ENCODE peak calls at places on chromosomes 11 and 22, in seven cellular contexts. M is IMR-90, D is brain microvascular endothelial cell, R is tibial artery, H is ovary, F is PC-9, G is heart left ventricle. T is an unnamed sample.

GRCh38 chr11:19200410-19201201 is 1.2 kb downstream of the CSRP3 start:
- DNase-seq in F (peak; percentile 84), R (no peak), D (no peak), H (no peak), M (peak; percentile 70), G (no peak), T (peak; percentile 4)

GRCh38 chr11:19628018-19628417 is 84.6 kb upstream of the NAV2 start:
- DNase-seq in R (peak; percentile 97), M (peak; percentile 59), D (peak; percentile 22), G (peak; percentile 77), F (no peak), H (peak; percentile 19), T (peak; percentile 71)

GRCh38 chr11:112025682-112026081 is 474 bp downstream of the DLAT start:
- DNase-seq in R (no peak), D (no peak), H (no peak), M (peak; percentile 23), F (no peak), G (no peak), T (no peak)

GRCh38 chr11:111229604-111230003 is 15.9 kb upstream of the POU2AF2 start:
- DNase-seq in D (no peak), H (no peak), G (no peak), M (no peak), F (peak; percentile 29), R (no peak), T (no peak)

GRCh38 chr22:23068096-23068831 is 2.1 kb upstream of the GNAZ start:
- DNase-seq in M (no peak), R (peak; percentile 59), F (no peak), G (peak; percentile 52), D (no peak), H (peak; percentile 8), T (no peak)

GRCh38 chr11:2944953-2945756 is 15.9 kb upstream of the PHLDA2 start:
- DNase-seq in G (peak; percentile 93), R (peak; percentile 95), H (peak; percentile 88), D (peak; percentile 93), M (peak; percentile 90), F (no peak), T (peak; percentile 54)

GRCh38 chr11:79200398-79201070 is 240.3 kb downstream of the TENM4 start:
- DNase-seq in R (no peak), G (no peak), M (no peak), H (no peak), D (no peak), F (no peak), T (no peak)

GRCh38 chr11:67466367-67466766 is 2.7 kb downstream of the TMEM134 start:
- DNase-seq in F (no peak), D (no peak), G (no peak), H (no peak), R (no peak), M (no peak), T (no peak)

GRCh38 chr11:126969865-126970479 is 30.6 kb downstream of the KIRREL3 start:
- DNase-seq in R (no peak), F (no peak), G (no peak), D (peak; percentile 16), H (no peak), M (peak; percentile 83), T (no peak)

GRCh38 chr11:2015044-2015443 is 17.4 kb upstream of the H19 start:
- DNase-seq in M (no peak), H (no peak), D (no peak), G (no peak), R (no peak), F (no peak), T (no peak)

GRCh38 chr22:44182591-44183588 is 2.2 kb downstream of the PARVG start:
- DNase-seq in G (peak; percentile 83), M (no peak), D (no peak), F (no peak), H (no peak), R (peak; percentile 75), T (no peak)

GRCh38 chr22:29994027-29994715 is 86.1 kb upstream of the HORMAD2 start:
- DNase-seq in D (peak; percentile 79), R (no peak), H (no peak), M (peak; percentile 89), F (peak; percentile 87), G (no peak), T (peak; percentile 38)

GRCh38 chr11:106353031-106353430 is 275.6 kb downstream of the AASDHPPT start:
- DNase-seq in M (no peak), G (no peak), R (no peak), F (no peak), H (no peak), D (no peak), T (no peak)

GRCh38 chr11:46346886-46347636 is at the start of gene DGKZ:
- DNase-seq in D (peak; percentile 54), M (peak; percentile 74), H (peak; percentile 85), F (peak; percentile 46), R (peak; percentile 92), G (peak; percentile 95), T (no peak)

GRCh38 chr11:134949121-134949591 is 537.1 kb upstream of the B3GAT1 start:
- DNase-seq in H (no peak), D (peak; percentile 72), M (peak; percentile 77), R (peak; percentile 90), F (no peak), G (no peak), T (peak; percentile 46)

GRCh38 chr11:2886191-2886894 is 768 bp upstream of the CDKN1C start:
- DNase-seq in M (no peak), F (no peak), R (peak; percentile 78), H (peak; percentile 75), G (no peak), D (no peak), T (no peak)

GRCh38 chr11:86047275-86047991 is 21.5 kb downstream of the PICALM start:
- DNase-seq in G (no peak), R (no peak), H (no peak), D (no peak), M (peak; percentile 54), F (peak; percentile 82), T (no peak)

GRCh38 chr11:46249103-46249942 is 28.1 kb upstream of the CREB3L1 start:
- DNase-seq in R (no peak), F (peak; percentile 20), D (peak; percentile 65), M (peak; percentile 67), H (no peak), G (no peak), T (no peak)

GRCh38 chr11:2930705-2931415 is 1.6 kb upstream of the PHLDA2 start:
- DNase-seq in D (peak; percentile 24), G (peak; percentile 81), M (peak; percentile 23), R (peak; percentile 78), H (no peak), F (peak; percentile 72), T (no peak)

GRCh38 chr11:111833524-111833923 is 37.9 kb downstream of the ALG9 start:
- DNase-seq in M (no peak), H (no peak), D (peak; percentile 3), R (no peak), G (no peak), F (no peak), T (no peak)

GRCh38 chr11:86818466-86819282 is 18.3 kb downstream of the PRSS23 start:
- DNase-seq in R (no peak), H (no peak), M (peak; percentile 81), D (no peak), G (no peak), F (peak; percentile 77), T (no peak)

GRCh38 chr11:84234462-84235202 is 948.5 kb upstream of the CCDC90B start:
- DNase-seq in G (no peak), M (no peak), D (no peak), H (no peak), F (no peak), R (no peak), T (no peak)

GRCh38 chr11:117621226-117621625 is 175.8 kb downstream of the DSCAML1 start:
- DNase-seq in M (peak; percentile 18), G (no peak), H (no peak), D (peak; percentile 48), R (no peak), F (no peak), T (no peak)

GRCh38 chr11:66745356-66746235 is 16.6 kb upstream of the SPTBN2 start:
- DNase-seq in R (no peak), D (no peak), M (no peak), G (peak; percentile 68), H (no peak), F (peak; percentile 53), T (no peak)

GRCh38 chr11:71223671-71224660 is 28.4 kb downstream of the SHANK2 start:
- DNase-seq in G (no peak), M (no peak), R (no peak), F (no peak), D (no peak), H (no peak), T (no peak)

GRCh38 chr22:37558815-37559214 is 1.5 kb upstream of the CDC42EP1 start:
- DNase-seq in H (no peak), F (no peak), D (no peak), G (no peak), M (no peak), R (no peak), T (no peak)

DNA sequence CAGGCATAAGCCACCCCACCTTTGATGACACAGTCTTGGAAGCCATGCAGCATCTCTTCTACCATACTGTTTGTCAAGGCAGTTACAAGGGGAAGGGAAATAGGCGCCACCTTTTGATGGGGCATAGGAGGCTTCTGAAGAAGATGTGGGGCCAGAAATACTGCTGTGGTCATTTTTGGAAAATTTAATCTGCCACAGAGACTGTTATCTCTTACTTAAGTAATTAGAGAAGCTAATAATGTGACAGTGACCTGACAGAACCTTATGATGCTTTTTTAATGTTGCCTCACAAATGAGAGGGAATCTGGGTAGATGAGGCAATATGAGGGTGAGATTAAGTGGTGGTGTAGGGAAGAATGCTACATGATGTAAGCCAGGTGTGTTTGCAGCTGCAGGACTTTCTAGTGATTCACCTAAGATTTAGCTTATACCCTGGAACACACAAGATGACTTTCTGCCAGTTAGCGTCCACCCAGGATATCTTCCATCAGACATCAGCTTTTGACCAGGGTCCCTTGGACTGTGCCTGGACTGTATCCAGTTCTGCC is 34.3 kb upstream of the ADORA2A start:
- DNase-seq in R (no peak), H (no peak), G (no peak), D (no peak), M (no peak), F (no peak), T (no peak)
- H3K4me3 ChIP-seq in R (no peak overlapping the region), H (no peak overlapping the region), G (no peak overlapping the region), D (no peak overlapping the region), M (no peak overlapping the region), F (no peak overlapping the region), T (no peak overlapping the region)

DNA sequence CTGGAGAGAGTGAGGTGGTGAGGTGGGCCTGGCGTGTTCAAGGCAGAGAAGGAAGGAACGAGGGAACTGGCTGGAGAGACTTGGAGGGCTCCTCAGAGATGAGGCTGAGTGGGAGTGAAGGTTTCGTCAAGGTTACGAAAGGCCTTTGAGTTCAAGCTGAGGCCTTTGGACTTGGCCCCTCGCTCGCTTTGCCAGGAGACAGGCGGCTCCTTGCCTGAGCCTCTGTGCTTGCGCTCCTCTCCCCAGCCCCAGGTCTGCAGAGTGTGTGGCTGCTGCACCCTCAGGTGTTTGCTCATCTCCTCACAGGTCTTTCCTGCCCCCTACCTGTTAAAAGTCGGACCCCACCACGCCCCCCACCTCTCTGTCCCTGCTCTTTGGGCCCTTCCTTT is 91.6 kb downstream of the ATXN10 start:
- DNase-seq in H (no peak), G (no peak), R (no peak), F (no peak), D (no peak), M (no peak), T (no peak)
- TF ChIP-seq CTCF in H (no peak), G (no peak), R (no peak), F (no peak), D (no peak), M (no peak), T (no peak)

GRCh38 chr22:39734866-39735265 is 158.7 kb downstream of the ENTHD1 start:
- DNase-seq in H (no peak), G (no peak), D (no peak), M (no peak), F (no peak), R (no peak), T (no peak)
- H3K27me3 ChIP-seq in H (no peaks in the 10 kb centered on the region), G (peaks cover 5% of the 10 kb centered on the region), D (peaks cover 13% of the 10 kb centered on the region), M (peaks cover 35% of the 10 kb centered on the region), F (peaks cover 47% of the 10 kb centered on the region), R (no peaks in the 10 kb centered on the region), T (peaks cover 16% of the 10 kb centered on the region)

GRCh38 chr11:124900464-124900863 is 2.8 kb upstream of the ROBO4 start:
- DNase-seq in R (no peak), M (peak; percentile 93), G (no peak), H (no peak), D (peak; percentile 89), F (peak; percentile 51), T (peak; percentile 73)
- H3K4me3 ChIP-seq in R (no peak overlapping the region), M (no peak overlapping the region), G (no peak overlapping the region), H (no peak overlapping the region), D (no peak overlapping the region), F (no peak overlapping the region), T (no peak overlapping the region)